ENCODE peak calls at places on chromosomes 5 and 9, in ten cellular contexts. Q, K, W, U, Y, P, V, X, B and G are unnamed samples. For H3K9me3, the result is how much of the 10 kb centered on the place peaks cover.

GRCh38 chr5:173236531-173237501 is 1.8 kb upstream of the NKX2-5 start:
- DNase-seq in Q (no peak), K (no peak), W (no peak), U (no peak), Y (no peak), P (no peak), V (no peak), X (no peak), B (no peak), G (no peak)

GRCh38 chr9:3386753-3387152 is 139.0 kb downstream of the RFX3 start:
- DNase-seq in Q (no peak), K (no peak), W (peak), U (no peak), Y (no peak), P (no peak), V (peak), X (no peak), B (no peak), G (no peak)

GRCh38 chr5:1934801-1935429 is 52.2 kb upstream of the IRX4 start:
- DNase-seq in Q (peak), K (no peak), W (no peak), U (no peak), Y (no peak), P (no peak), V (no peak), X (no peak), B (no peak), G (no peak)

GRCh38 chr9:121902483-121903135 is 190.5 kb downstream of the TTLL11 start:
- DNase-seq in Q (peak), K (no peak), W (peak), U (no peak), Y (no peak), P (peak), V (peak), X (no peak), B (no peak), G (no peak)

GRCh38 chr9:129610473-129611301 is 10.2 kb downstream of the C9orf50 start:
- DNase-seq in Q (peak), K (peak), W (peak), U (peak), Y (peak), P (peak), V (peak), X (peak), B (no peak), G (peak)

GRCh38 chr5:154899107-154899816 is 38.7 kb downstream of the GEMIN5 start:
- DNase-seq in Q (no peak), K (peak), W (no peak), U (peak), Y (no peak), P (no peak), V (no peak), X (no peak), B (peak), G (no peak)

GRCh38 chr5:50744761-50745160 is 78.3 kb downstream of the PARP8 start:
- DNase-seq in Q (peak), K (no peak), W (peak), U (no peak), Y (no peak), P (no peak), V (peak), X (no peak), B (no peak), G (no peak)

GRCh38 chr5:15285901-15286583 is 213.9 kb upstream of the FBXL7 start:
- DNase-seq in Q (no peak), K (no peak), W (peak), U (no peak), Y (no peak), P (peak), V (no peak), X (peak), B (peak), G (no peak)

GRCh38 chr5:34486160-34486765 is 169.9 kb upstream of the RAI14 start:
- DNase-seq in Q (peak), K (peak), W (peak), U (peak), Y (peak), P (peak), V (peak), X (peak), B (peak), G (peak)

GRCh38 chr9:123422593-123422992 is 66.6 kb downstream of the CRB2 start:
- DNase-seq in Q (no peak), K (no peak), W (no peak), U (no peak), Y (no peak), P (no peak), V (no peak), X (no peak), B (no peak), G (no peak)

GRCh38 chr5:150464554-150465012 is 15.0 kb upstream of the RPS14 start:
- DNase-seq in Q (no peak), K (no peak), W (peak), U (peak), Y (no peak), P (peak), V (no peak), X (peak), B (no peak), G (no peak)

GRCh38 chr5:100518377-100518776 is 16.8 kb upstream of the FAM174A start:
- DNase-seq in Q (peak), K (no peak), W (no peak), U (no peak), Y (peak), P (no peak), V (no peak), X (no peak), B (no peak), G (no peak)

GRCh38 chr9:111438576-111439235 is 45.5 kb downstream of the ECPAS start:
- DNase-seq in Q (no peak), K (no peak), W (peak), U (no peak), Y (no peak), P (no peak), V (no peak), X (peak), B (no peak), G (no peak)

GRCh38 chr9:110919609-110920008 is 118.7 kb downstream of the LPAR1 start:
- DNase-seq in Q (peak), K (no peak), W (peak), U (no peak), Y (peak), P (peak), V (peak), X (no peak), B (peak), G (no peak)

GRCh38 chr9:79116064-79116463 is 455.7 kb upstream of the TLE4 start:
- DNase-seq in Q (no peak), K (no peak), W (no peak), U (no peak), Y (no peak), P (no peak), V (no peak), X (no peak), B (no peak), G (no peak)

GRCh38 chr9:70085241-70085640 is 41.6 kb downstream of the MAMDC2 start:
- DNase-seq in Q (no peak), K (no peak), W (peak), U (no peak), Y (peak), P (no peak), V (no peak), X (no peak), B (no peak), G (peak)

GRCh38 chr9:134689320-134690181 is 47.9 kb downstream of the COL5A1 start:
- DNase-seq in Q (peak), K (peak), W (peak), U (peak), Y (peak), P (peak), V (peak), X (peak), B (no peak), G (peak)

GRCh38 chr5:64207978-64208377 is 42.3 kb downstream of the RNF180 start:
- DNase-seq in Q (no peak), K (no peak), W (peak), U (no peak), Y (no peak), P (no peak), V (peak), X (no peak), B (no peak), G (no peak)

GRCh38 chr9:93198839-93199625 is 15.1 kb downstream of the WNK2 start:
- DNase-seq in Q (peak), K (peak), W (no peak), U (no peak), Y (no peak), P (no peak), V (no peak), X (no peak), B (no peak), G (no peak)

GRCh38 chr9:123225374-123225813 is 43.0 kb downstream of the STRBP start:
- DNase-seq in Q (peak), K (no peak), W (peak), U (peak), Y (peak), P (peak), V (peak), X (peak), B (no peak), G (peak)

GRCh38 chr9:89427621-89428221 is 70.2 kb downstream of the SEMA4D start:
- DNase-seq in Q (peak), K (no peak), W (no peak), U (no peak), Y (no peak), P (no peak), V (no peak), X (peak), B (no peak), G (no peak)

GRCh38 chr9:21996438-21996837 is 1.8 kb downstream of the CDKN2B-AS1 start:
- DNase-seq in Q (no peak), K (no peak), W (no peak), U (no peak), Y (no peak), P (no peak), V (no peak), X (no peak), B (no peak), G (no peak)

GRCh38 chr5:150625164-150625535 is 15.3 kb upstream of the SYNPO start:
- DNase-seq in Q (peak), K (peak), W (no peak), U (no peak), Y (no peak), P (peak), V (no peak), X (peak), B (no peak), G (no peak)

GRCh38 chr5:148849461-148849860 is 23.1 kb downstream of the ADRB2 start:
- DNase-seq in Q (no peak), K (no peak), W (no peak), U (no peak), Y (no peak), P (no peak), V (no peak), X (no peak), B (no peak), G (no peak)

GRCh38 chr9:5951686-5952211 is 61.1 kb downstream of the MLANA start:
- DNase-seq in Q (peak), K (no peak), W (peak), U (no peak), Y (no peak), P (no peak), V (peak), X (no peak), B (no peak), G (no peak)

GRCh38 chr9:2017209-2017458 is 2.0 kb downstream of the SMARCA2 start:
- DNase-seq in Q (no peak), K (no peak), W (no peak), U (no peak), Y (no peak), P (peak), V (no peak), X (no peak), B (no peak), G (no peak)

GRCh38 chr5:28896949-28897348 is 1858.6 kb upstream of the CDH9 start:
- DNase-seq in Q (no peak), K (no peak), W (peak), U (no peak), Y (no peak), P (no peak), V (no peak), X (no peak), B (no peak), G (no peak)

GRCh38 chr9:101791938-101792337 is 53.5 kb upstream of the GRIN3A start:
- DNase-seq in Q (no peak), K (no peak), W (peak), U (peak), Y (peak), P (no peak), V (peak), X (peak), B (no peak), G (peak)

GRCh38 chr5:111509119-111509518 is 3.2 kb downstream of the STARD4 start:
- DNase-seq in Q (no peak), K (no peak), W (no peak), U (no peak), Y (no peak), P (no peak), V (no peak), X (no peak), B (no peak), G (no peak)

GRCh38 chr5:64487283-64487682 is 18.5 kb upstream of the RGS7BP start:
- DNase-seq in Q (no peak), K (no peak), W (no peak), U (no peak), Y (no peak), P (no peak), V (no peak), X (no peak), B (no peak), G (no peak)

GRCh38 chr5:123455640-123456039 is 32.4 kb upstream of the CEP120 start:
- DNase-seq in Q (no peak), K (no peak), W (no peak), U (no peak), Y (no peak), P (no peak), V (no peak), X (no peak), B (no peak), G (no peak)

GRCh38 chr9:78064075-78064474 is 32.5 kb upstream of the GNAQ start:
- DNase-seq in Q (no peak), K (no peak), W (peak), U (no peak), Y (no peak), P (no peak), V (no peak), X (no peak), B (no peak), G (no peak)

DNA sequence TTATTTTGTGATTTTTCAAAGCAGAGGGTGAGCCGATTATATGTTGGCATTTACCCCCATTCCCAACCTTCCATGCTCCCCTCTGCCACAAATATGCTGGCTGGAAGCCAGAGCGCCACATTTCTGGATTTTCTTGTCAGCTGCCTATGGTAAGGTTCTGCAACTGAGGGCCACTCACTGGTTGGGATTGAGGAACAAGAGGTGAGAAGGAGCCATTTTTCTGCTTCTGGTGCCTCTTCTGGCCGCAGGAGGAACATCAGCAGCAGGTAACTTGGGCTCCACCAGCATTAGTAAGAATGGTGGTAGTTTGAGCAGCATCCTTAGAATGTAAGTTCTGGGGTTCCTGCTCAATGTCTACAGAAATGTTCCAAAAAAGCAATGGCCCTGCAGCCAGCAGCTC is 159.5 kb upstream of the MAST4 start:
- DNase-seq in Q (peak), K (no peak), W (no peak), U (no peak), Y (peak), P (no peak), V (no peak), X (no peak), B (peak), G (peak)
- TF ChIP-seq CTCF in Q (no peak), K (no peak), W (peak), U (peak), Y (peak), P (peak), V (peak), X (peak), B (no peak), G (peak)

DNA sequence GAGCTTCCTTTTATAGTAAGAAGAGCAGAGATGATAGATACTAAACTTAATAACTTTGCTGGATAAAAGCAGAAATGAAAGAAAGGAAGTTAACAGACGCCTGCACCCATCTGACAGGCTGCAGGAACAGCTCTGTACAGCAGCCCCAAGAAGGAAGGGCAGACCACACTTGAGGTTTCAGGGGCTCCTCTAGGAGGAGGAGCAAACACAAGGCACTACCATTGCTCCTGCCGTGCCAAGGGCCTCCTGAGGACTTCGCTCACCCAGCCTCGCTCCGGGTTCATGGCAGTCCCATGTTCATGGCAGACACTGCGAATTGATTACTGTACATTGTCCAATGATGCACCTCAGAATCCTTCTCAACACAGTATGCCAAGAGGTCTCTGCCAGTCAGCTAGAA is 85.1 kb downstream of the AMBP start:
- DNase-seq in Q (peak), K (no peak), W (no peak), U (no peak), Y (no peak), P (no peak), V (no peak), X (peak), B (no peak), G (no peak)
- H3K4me3 ChIP-seq in Q (no peak), K (peak), W (no peak), U (no peak), Y (no peak), P (no peak), V (no peak), X (no peak), B (peak), G (no peak)

GRCh38 chr5:180251141-180251540 is 40.7 kb downstream of the MAPK9 start:
- DNase-seq in Q (no peak), K (no peak), W (no peak), U (no peak), Y (no peak), P (no peak), V (no peak), X (no peak), B (no peak), G (no peak)
- H3K9me3 ChIP-seq in Q (under half), K (half or more), W (under half), U (under half), Y (under half), P (half or more), V (half or more), X (half or more), B (half or more), G (under half)

GRCh38 chr5:139966856-139967255 is 76.2 kb downstream of the NRG2 start:
- DNase-seq in Q (no peak), K (no peak), W (no peak), U (peak), Y (no peak), P (no peak), V (no peak), X (no peak), B (peak), G (no peak)

GRCh38 chr5:139967353-139967752 is 75.7 kb downstream of the NRG2 start:
- DNase-seq in Q (no peak), K (no peak), W (no peak), U (peak), Y (no peak), P (no peak), V (no peak), X (no peak), B (peak), G (no peak)

GRCh38 chr5:139962445-139962844 is 80.7 kb downstream of the NRG2 start:
- DNase-seq in Q (no peak), K (no peak), W (no peak), U (no peak), Y (no peak), P (no peak), V (no peak), X (no peak), B (peak), G (no peak)

GRCh38 chr5:139964266-139964993 is 78.7 kb downstream of the NRG2 start:
- DNase-seq in Q (no peak), K (no peak), W (no peak), U (peak), Y (no peak), P (no peak), V (no peak), X (no peak), B (peak), G (no peak)

GRCh38 chr5:139964994-139965565 is 78.0 kb downstream of the NRG2 start:
- DNase-seq in Q (no peak), K (no peak), W (no peak), U (peak), Y (no peak), P (no peak), V (no peak), X (no peak), B (peak), G (no peak)
- TF ChIP-seq CTCF in Q (no peak), K (no peak), W (no peak), U (no peak), Y (no peak), P (no peak), V (no peak), X (no peak), B (no peak), G (no peak)

DNA sequence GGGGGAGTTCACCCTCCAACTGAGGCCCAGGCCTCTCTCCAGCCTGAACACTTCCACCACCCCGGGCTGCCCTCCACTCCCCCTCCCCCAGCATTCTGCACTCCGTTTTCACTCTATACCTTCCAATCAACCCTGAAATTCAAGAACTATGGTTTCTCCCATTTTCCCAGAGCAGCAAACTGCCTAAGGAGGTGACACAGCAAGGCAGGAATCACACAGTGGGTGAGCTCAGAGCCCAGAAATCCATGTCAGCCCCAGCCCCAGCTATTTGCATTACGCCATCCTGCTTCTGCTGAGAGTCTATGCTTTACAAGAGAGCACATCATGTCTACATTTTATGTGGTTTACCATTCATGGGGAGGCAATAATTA is 12.0 kb downstream of the MSX2 start:
- DNase-seq in Q (peak), K (no peak), W (peak), U (no peak), Y (no peak), P (no peak), V (no peak), X (no peak), B (no peak), G (no peak)
- H3K4me3 ChIP-seq in Q (no peak), K (no peak), W (no peak), U (no peak), Y (peak), P (no peak), V (no peak), X (no peak), B (no peak), G (no peak)

GRCh38 chr9:117480251-117480650 is 65.4 kb upstream of the ASTN2 start:
- DNase-seq in Q (no peak), K (no peak), W (no peak), U (no peak), Y (no peak), P (no peak), V (peak), X (no peak), B (no peak), G (no peak)
- H3K9me3 ChIP-seq in Q (under half), K (under half), W (under half), U (under half), Y (under half), P (under half), V (under half), X (under half), B (under half), G (under half)